ENCODE peak calls at places on chromosomes 11 and 22, in six cellular contexts. One of them, this sample, is unnamed.

GRCh38 chr22:49673048-49673447 is 154.6 kb downstream of the BRD1 start:
- DNase-seq in transverse colon: no peak
- DNase-seq in neuronal stem cell: no peak
- DNase-seq in GM23248: no peak
- DNase-seq in fibroblast of villous mesenchyme: no peak
- DNase-seq in AG04449: no peak
- DNase-seq in this sample: no peak

GRCh38 chr11:121800704-121801516 is 315.1 kb downstream of the BLID start:
- DNase-seq in transverse colon: no peak
- DNase-seq in neuronal stem cell: peak
- DNase-seq in GM23248: peak
- DNase-seq in fibroblast of villous mesenchyme: peak
- DNase-seq in AG04449: no peak
- DNase-seq in this sample: no peak

GRCh38 chr22:17121235-17122195 is at the start of gene TMEM121B:
- DNase-seq in transverse colon: peak
- DNase-seq in neuronal stem cell: peak
- DNase-seq in GM23248: peak
- DNase-seq in fibroblast of villous mesenchyme: peak
- DNase-seq in AG04449: no peak
- DNase-seq in this sample: peak

GRCh38 chr11:119531091-119531490 is 108.1 kb upstream of the THY1 start:
- DNase-seq in transverse colon: no peak
- DNase-seq in neuronal stem cell: no peak
- DNase-seq in GM23248: no peak
- DNase-seq in fibroblast of villous mesenchyme: no peak
- DNase-seq in AG04449: no peak
- DNase-seq in this sample: no peak

GRCh38 chr22:43148581-43148980 is 2.8 kb upstream of the TSPO start:
- DNase-seq in transverse colon: peak
- DNase-seq in neuronal stem cell: no peak
- DNase-seq in GM23248: no peak
- DNase-seq in fibroblast of villous mesenchyme: no peak
- DNase-seq in AG04449: no peak
- DNase-seq in this sample: no peak

GRCh38 chr11:129458756-129459535 is 83.3 kb downstream of the BARX2 start:
- DNase-seq in transverse colon: no peak
- DNase-seq in neuronal stem cell: no peak
- DNase-seq in GM23248: no peak
- DNase-seq in fibroblast of villous mesenchyme: no peak
- DNase-seq in AG04449: no peak
- DNase-seq in this sample: no peak

GRCh38 chr11:69866648-69867047 is 47.4 kb upstream of the FGF3 start:
- DNase-seq in transverse colon: no peak
- DNase-seq in neuronal stem cell: no peak
- DNase-seq in GM23248: no peak
- DNase-seq in fibroblast of villous mesenchyme: no peak
- DNase-seq in AG04449: no peak
- DNase-seq in this sample: no peak

GRCh38 chr11:128238521-128239222 is 348.7 kb downstream of the ETS1 start:
- DNase-seq in transverse colon: no peak
- DNase-seq in neuronal stem cell: no peak
- DNase-seq in GM23248: no peak
- DNase-seq in fibroblast of villous mesenchyme: no peak
- DNase-seq in AG04449: no peak
- DNase-seq in this sample: no peak

GRCh38 chr11:76606102-76606793 is 64.3 kb downstream of the LRRC32 start:
- DNase-seq in transverse colon: no peak
- DNase-seq in neuronal stem cell: no peak
- DNase-seq in GM23248: peak
- DNase-seq in fibroblast of villous mesenchyme: peak
- DNase-seq in AG04449: no peak
- DNase-seq in this sample: peak

GRCh38 chr11:12150831-12151382 is 40.5 kb downstream of the MICAL2 start:
- DNase-seq in transverse colon: peak
- DNase-seq in neuronal stem cell: no peak
- DNase-seq in GM23248: peak
- DNase-seq in fibroblast of villous mesenchyme: peak
- DNase-seq in AG04449: no peak
- DNase-seq in this sample: peak

GRCh38 chr11:90775573-90776165 is 552.8 kb upstream of the CHORDC1 start:
- DNase-seq in transverse colon: no peak
- DNase-seq in neuronal stem cell: no peak
- DNase-seq in GM23248: no peak
- DNase-seq in fibroblast of villous mesenchyme: no peak
- DNase-seq in AG04449: no peak
- DNase-seq in this sample: no peak

GRCh38 chr22:30867746-30868662 is 100.6 kb downstream of the MORC2 start:
- DNase-seq in transverse colon: peak
- DNase-seq in neuronal stem cell: no peak
- DNase-seq in GM23248: no peak
- DNase-seq in fibroblast of villous mesenchyme: no peak
- DNase-seq in AG04449: no peak
- DNase-seq in this sample: no peak

GRCh38 chr11:67502328-67502979 is 2.7 kb downstream of the PITPNM1 start:
- DNase-seq in transverse colon: no peak
- DNase-seq in neuronal stem cell: no peak
- DNase-seq in GM23248: no peak
- DNase-seq in fibroblast of villous mesenchyme: no peak
- DNase-seq in AG04449: no peak
- DNase-seq in this sample: no peak

GRCh38 chr11:94342250-94342649 is 37.9 kb downstream of the IZUMO1R start:
- DNase-seq in transverse colon: no peak
- DNase-seq in neuronal stem cell: no peak
- DNase-seq in GM23248: no peak
- DNase-seq in fibroblast of villous mesenchyme: no peak
- DNase-seq in AG04449: no peak
- DNase-seq in this sample: peak

GRCh38 chr11:115170133-115170815 is 333.9 kb downstream of the CADM1 start:
- DNase-seq in transverse colon: peak
- DNase-seq in neuronal stem cell: peak
- DNase-seq in GM23248: peak
- DNase-seq in fibroblast of villous mesenchyme: peak
- DNase-seq in AG04449: no peak
- DNase-seq in this sample: peak

GRCh38 chr22:39809772-39810557 is 83.6 kb downstream of the ENTHD1 start:
- DNase-seq in transverse colon: no peak
- DNase-seq in neuronal stem cell: no peak
- DNase-seq in GM23248: no peak
- DNase-seq in fibroblast of villous mesenchyme: no peak
- DNase-seq in AG04449: no peak
- DNase-seq in this sample: no peak

GRCh38 chr22:38189104-38189503 is 7.5 kb upstream of the PLA2G6 start:
- DNase-seq in transverse colon: no peak
- DNase-seq in neuronal stem cell: no peak
- DNase-seq in GM23248: no peak
- DNase-seq in fibroblast of villous mesenchyme: no peak
- DNase-seq in AG04449: no peak
- DNase-seq in this sample: no peak

GRCh38 chr11:22163394-22163797 is 29.5 kb upstream of the ANO5 start:
- DNase-seq in transverse colon: peak
- DNase-seq in neuronal stem cell: no peak
- DNase-seq in GM23248: peak
- DNase-seq in fibroblast of villous mesenchyme: no peak
- DNase-seq in AG04449: no peak
- DNase-seq in this sample: no peak

GRCh38 chr11:114124601-114125144 is 65.2 kb downstream of the ZBTB16 start:
- DNase-seq in transverse colon: no peak
- DNase-seq in neuronal stem cell: no peak
- DNase-seq in GM23248: no peak
- DNase-seq in fibroblast of villous mesenchyme: no peak
- DNase-seq in AG04449: no peak
- DNase-seq in this sample: no peak

GRCh38 chr22:33076368-33076767 is 18.2 kb upstream of the SYN3 start:
- DNase-seq in transverse colon: no peak
- DNase-seq in neuronal stem cell: peak
- DNase-seq in GM23248: peak
- DNase-seq in fibroblast of villous mesenchyme: peak
- DNase-seq in AG04449: no peak
- DNase-seq in this sample: peak

GRCh38 chr11:57230797-57231538 is 6.1 kb downstream of the APLNR start:
- DNase-seq in transverse colon: no peak
- DNase-seq in neuronal stem cell: no peak
- DNase-seq in GM23248: no peak
- DNase-seq in fibroblast of villous mesenchyme: no peak
- DNase-seq in AG04449: no peak
- DNase-seq in this sample: peak

GRCh38 chr11:67282155-67282875 is 6.8 kb upstream of the ANKRD13D start:
- DNase-seq in transverse colon: peak
- DNase-seq in neuronal stem cell: no peak
- DNase-seq in GM23248: no peak
- DNase-seq in fibroblast of villous mesenchyme: no peak
- DNase-seq in AG04449: no peak
- DNase-seq in this sample: no peak

GRCh38 chr11:62398011-62398994 is 20.5 kb upstream of the SCGB1A1 start:
- DNase-seq in transverse colon: no peak
- DNase-seq in neuronal stem cell: no peak
- DNase-seq in GM23248: peak
- DNase-seq in fibroblast of villous mesenchyme: peak
- DNase-seq in AG04449: no peak
- DNase-seq in this sample: peak

GRCh38 chr11:80462211-80462610 is 1021.4 kb upstream of the TENM4 start:
- DNase-seq in transverse colon: no peak
- DNase-seq in neuronal stem cell: no peak
- DNase-seq in GM23248: no peak
- DNase-seq in fibroblast of villous mesenchyme: no peak
- DNase-seq in AG04449: no peak
- DNase-seq in this sample: peak

GRCh38 chr11:65014146-65014960 is at the start of gene ARL2:
- DNase-seq in transverse colon: no peak
- DNase-seq in neuronal stem cell: no peak
- DNase-seq in GM23248: peak
- DNase-seq in fibroblast of villous mesenchyme: peak
- DNase-seq in AG04449: no peak
- DNase-seq in this sample: peak

GRCh38 chr11:27293500-27294417 is 69.3 kb downstream of the CCDC34 start:
- DNase-seq in transverse colon: no peak
- DNase-seq in neuronal stem cell: no peak
- DNase-seq in GM23248: peak
- DNase-seq in fibroblast of villous mesenchyme: no peak
- DNase-seq in AG04449: no peak
- DNase-seq in this sample: peak

DNA sequence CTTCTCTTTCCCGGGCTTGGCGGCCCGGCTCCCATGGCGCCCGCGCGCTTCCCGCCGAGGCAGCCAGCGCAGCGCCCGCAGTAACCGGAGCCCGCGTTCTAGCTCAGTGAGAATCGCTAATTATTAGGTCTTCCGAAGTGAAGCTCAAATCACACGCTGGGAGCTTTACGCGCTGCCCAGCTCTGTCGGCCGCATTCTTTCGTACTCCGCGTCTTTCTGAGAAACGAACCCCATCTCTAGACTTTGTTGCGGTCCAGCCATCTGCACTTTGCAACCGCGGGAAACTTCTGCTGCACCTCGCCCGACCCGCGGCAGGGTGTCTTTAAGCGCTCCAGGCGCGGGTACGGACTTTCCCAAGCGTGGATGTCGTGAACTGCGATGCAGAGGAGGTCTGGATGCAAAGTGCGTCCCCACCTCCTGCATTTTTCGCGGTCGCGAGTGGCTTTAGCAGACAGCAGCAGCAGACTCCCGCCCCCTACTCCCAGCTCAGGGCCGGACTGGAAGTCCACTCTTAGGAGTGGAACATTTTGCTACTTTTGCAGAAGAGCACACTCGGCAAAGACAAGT is 6.0 kb upstream of the PAX6 start:
- DNase-seq in transverse colon: no peak
- DNase-seq in neuronal stem cell: peak
- DNase-seq in GM23248: no peak
- DNase-seq in fibroblast of villous mesenchyme: no peak
- DNase-seq in AG04449: no peak
- DNase-seq in this sample: no peak
- H3K4me3 ChIP-seq in transverse colon: peak
- H3K4me3 ChIP-seq in neuronal stem cell: peak
- H3K4me3 ChIP-seq in GM23248: peak
- H3K4me3 ChIP-seq in fibroblast of villous mesenchyme: no peak
- H3K4me3 ChIP-seq in AG04449: peak
- H3K4me3 ChIP-seq in this sample: no peak

GRCh38 chr11:123939317-123939716 is at the start of gene OR4D5:
- DNase-seq in transverse colon: no peak
- DNase-seq in neuronal stem cell: no peak
- DNase-seq in GM23248: no peak
- DNase-seq in fibroblast of villous mesenchyme: no peak
- DNase-seq in AG04449: no peak
- DNase-seq in this sample: no peak
- H3K4me3 ChIP-seq in transverse colon: no peak
- H3K4me3 ChIP-seq in neuronal stem cell: no peak
- H3K4me3 ChIP-seq in GM23248: no peak
- H3K4me3 ChIP-seq in fibroblast of villous mesenchyme: no peak
- H3K4me3 ChIP-seq in AG04449: no peak
- H3K4me3 ChIP-seq in this sample: no peak

DNA sequence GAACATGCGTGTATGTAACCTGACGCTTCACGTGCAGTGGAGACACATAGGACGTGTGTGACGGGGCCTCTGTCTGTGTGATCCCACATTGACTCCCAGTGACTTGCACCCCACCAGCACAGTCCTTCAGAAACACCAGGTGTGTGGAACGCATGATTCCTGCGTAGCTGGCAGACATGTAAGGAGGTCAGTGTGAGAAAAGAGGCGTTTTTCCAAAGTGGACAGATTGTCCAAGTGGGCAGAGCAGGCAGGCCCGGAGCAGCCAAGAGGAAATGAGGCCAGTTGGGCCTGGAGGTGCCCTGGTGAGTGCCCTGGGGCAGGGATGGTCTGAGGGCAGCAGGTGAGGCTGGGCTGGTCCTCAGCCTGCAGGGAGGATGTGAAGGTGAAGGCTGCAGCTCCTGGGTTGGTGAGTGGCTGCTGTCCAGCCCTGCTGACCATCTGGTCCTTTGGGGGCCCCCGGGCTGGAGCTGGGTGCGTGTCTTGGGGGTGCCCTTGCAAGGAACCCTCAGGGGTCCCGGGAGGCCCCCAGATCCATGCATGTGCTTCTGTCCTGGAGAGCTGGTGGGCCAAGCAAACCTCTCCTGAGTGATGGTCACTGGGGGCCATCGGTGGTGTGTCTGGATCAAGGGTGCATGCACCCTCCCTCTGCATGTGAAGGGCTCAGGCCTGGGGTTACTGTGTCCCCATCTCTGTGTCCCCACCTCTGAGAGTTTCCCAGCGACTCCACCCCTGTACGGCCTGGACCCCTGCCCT is 26.6 kb downstream of the SHANK3 start:
- DNase-seq in transverse colon: no peak
- DNase-seq in neuronal stem cell: no peak
- DNase-seq in GM23248: no peak
- DNase-seq in fibroblast of villous mesenchyme: no peak
- DNase-seq in AG04449: no peak
- DNase-seq in this sample: no peak
- H3K4me3 ChIP-seq in transverse colon: no peak
- H3K4me3 ChIP-seq in neuronal stem cell: peak
- H3K4me3 ChIP-seq in GM23248: no peak
- H3K4me3 ChIP-seq in fibroblast of villous mesenchyme: no peak
- H3K4me3 ChIP-seq in AG04449: no peak
- H3K4me3 ChIP-seq in this sample: no peak

GRCh38 chr22:22119003-22119402 is 125.6 kb upstream of the VPREB1 start:
- DNase-seq in transverse colon: no peak
- DNase-seq in neuronal stem cell: no peak
- DNase-seq in GM23248: no peak
- DNase-seq in fibroblast of villous mesenchyme: no peak
- DNase-seq in AG04449: no peak
- DNase-seq in this sample: no peak
- H3K4me3 ChIP-seq in transverse colon: no peak
- H3K4me3 ChIP-seq in neuronal stem cell: no peak
- H3K4me3 ChIP-seq in GM23248: no peak
- H3K4me3 ChIP-seq in fibroblast of villous mesenchyme: no peak
- H3K4me3 ChIP-seq in AG04449: no peak
- H3K4me3 ChIP-seq in this sample: no peak